ENCODE peak calls at places on chromosomes 7 and 10, in five cellular contexts. O is GM12878, Y is HL-60, H is breast epithelium, T is HCT116. C is an unnamed sample.

GRCh38 chr10:48708144-48708543 is 23.5 kb downstream of the WDFY4 start:
- DNase-seq in H (no peak), O (no peak), Y (no peak), T (no peak), C (no peak)

GRCh38 chr10:13390604-13391522 is 42.8 kb upstream of the SEPHS1 start:
- DNase-seq in T (no peak), H (no peak), O (no peak), Y (peak), C (no peak)

GRCh38 chr10:90138844-90139243 is 437.5 kb downstream of the KIF20B start:
- DNase-seq in H (no peak), O (no peak), T (no peak), Y (no peak), C (no peak)

GRCh38 chr10:112991888-112992491 is 41.9 kb downstream of the TCF7L2 start:
- DNase-seq in Y (no peak), H (peak), T (no peak), O (no peak), C (no peak)

GRCh38 chr10:10973310-10973709 is 44.4 kb upstream of the CELF2 start:
- DNase-seq in O (no peak), H (no peak), Y (no peak), T (no peak), C (no peak)

GRCh38 chr10:48439031-48439430 is 132.6 kb downstream of the MAPK8 start:
- DNase-seq in H (no peak), O (no peak), Y (no peak), T (no peak), C (no peak)

GRCh38 chr7:22653981-22654380 is 73.0 kb upstream of the IL6 start:
- DNase-seq in O (no peak), H (no peak), Y (no peak), T (no peak), C (peak)

GRCh38 chr7:68433462-68433861 is 1164.8 kb upstream of the AUTS2 start:
- DNase-seq in T (no peak), O (no peak), H (no peak), Y (no peak), C (no peak)

GRCh38 chr7:44162179-44162578 is 21.0 kb upstream of the MYL7 start:
- DNase-seq in Y (no peak), O (no peak), T (no peak), H (no peak), C (no peak)

GRCh38 chr10:69572159-69573055 is 815 bp downstream of the NEUROG3 start:
- DNase-seq in T (no peak), O (no peak), Y (no peak), H (no peak), C (no peak)

GRCh38 chr7:15755061-15755460 is 68.6 kb upstream of the MEOX2 start:
- DNase-seq in T (no peak), O (no peak), Y (no peak), H (no peak), C (no peak)

GRCh38 chr7:151366872-151367207 is 25.2 kb downstream of the NUB1 start:
- DNase-seq in T (no peak), H (no peak), O (no peak), Y (no peak), C (no peak)

DNA sequence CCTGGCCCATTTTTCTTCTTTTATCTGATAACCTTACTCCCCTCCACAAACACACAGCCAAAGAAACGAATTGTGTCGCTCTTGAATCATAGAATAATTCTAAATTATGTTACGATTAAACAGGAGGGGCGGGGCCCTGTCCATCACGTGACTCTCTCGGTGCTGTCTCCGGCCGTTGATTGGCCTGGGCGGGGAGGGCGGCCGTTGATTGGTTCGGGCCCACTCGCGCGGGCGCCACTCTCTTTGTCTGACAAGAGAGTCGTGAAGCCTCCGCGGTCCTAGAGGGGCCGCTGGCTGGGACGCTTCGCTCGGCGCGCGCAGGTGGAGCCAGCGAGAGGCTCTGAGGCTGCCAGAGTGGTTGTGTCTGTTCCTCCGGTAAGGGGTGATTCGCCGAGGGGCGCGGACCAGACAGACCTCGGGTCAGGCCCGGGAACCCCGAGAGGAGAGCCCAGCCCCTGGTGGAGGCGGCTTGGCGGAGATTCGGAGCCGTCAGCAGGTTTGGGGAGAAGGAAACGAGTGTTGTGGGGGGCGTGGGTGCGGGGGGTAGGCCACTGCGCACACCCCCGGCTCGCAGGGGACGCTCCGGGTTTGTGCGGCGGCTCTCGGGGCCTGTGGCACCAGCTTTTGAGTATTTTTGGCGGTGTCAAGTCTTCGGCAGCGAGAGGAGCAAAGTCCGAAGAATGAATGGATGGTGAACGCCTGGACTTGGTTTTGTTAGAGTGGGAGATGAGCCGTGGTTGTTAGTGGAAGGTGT is at the start of gene ZNF789:
- DNase-seq in T (peak), O (peak), Y (peak), H (peak), C (peak)
- TF ChIP-seq POLR2AphosphoS5 in T (peak), O (peak), Y (peak), H (peak), C (peak)

DNA sequence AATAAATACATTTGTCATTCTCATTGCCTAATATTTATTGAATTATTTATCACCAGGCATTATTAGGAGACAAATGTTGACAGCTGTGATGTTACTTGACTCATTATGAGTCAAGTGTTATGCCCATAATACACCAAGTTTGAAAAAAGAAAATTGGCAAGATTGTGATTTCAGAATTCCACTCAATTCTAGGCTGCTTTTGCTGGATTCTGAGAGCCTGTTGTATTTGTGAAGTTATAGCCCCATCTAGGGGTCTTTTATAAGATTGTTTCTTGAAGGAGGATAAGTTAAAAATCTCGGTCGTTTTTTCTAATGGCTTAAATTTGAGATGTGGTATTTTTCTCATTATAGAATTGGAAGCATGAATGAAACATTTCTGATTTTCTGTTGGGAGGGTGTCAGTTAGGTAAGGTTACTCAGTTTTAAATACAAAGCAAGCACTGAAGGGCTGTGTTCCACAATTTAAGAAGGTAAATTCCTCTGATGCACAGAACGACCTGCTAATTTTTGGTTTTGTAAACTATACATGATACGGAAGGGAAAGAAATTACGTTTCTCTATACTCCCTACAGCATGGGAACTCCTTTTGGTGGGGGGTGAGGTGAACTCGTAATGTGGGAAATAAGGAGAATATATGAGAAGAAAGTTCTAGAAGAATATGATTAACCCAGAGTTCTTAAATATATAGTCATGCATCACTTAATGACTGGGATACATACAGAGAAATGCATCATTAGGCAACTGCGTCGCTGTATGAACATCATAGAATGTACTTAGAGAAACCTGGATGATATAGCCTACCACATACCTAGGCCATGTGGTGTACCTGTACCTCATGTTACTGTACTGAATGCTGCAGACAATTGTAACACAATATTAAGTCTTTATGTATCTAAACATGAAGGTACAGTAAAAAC is 2.6 kb downstream of the STK31 start:
- DNase-seq in H (no peak), O (peak), T (peak), Y (no peak), C (no peak)
- TF ChIP-seq CTCF in H (no peak), O (peak), T (peak), Y (no peak), C (peak)

DNA sequence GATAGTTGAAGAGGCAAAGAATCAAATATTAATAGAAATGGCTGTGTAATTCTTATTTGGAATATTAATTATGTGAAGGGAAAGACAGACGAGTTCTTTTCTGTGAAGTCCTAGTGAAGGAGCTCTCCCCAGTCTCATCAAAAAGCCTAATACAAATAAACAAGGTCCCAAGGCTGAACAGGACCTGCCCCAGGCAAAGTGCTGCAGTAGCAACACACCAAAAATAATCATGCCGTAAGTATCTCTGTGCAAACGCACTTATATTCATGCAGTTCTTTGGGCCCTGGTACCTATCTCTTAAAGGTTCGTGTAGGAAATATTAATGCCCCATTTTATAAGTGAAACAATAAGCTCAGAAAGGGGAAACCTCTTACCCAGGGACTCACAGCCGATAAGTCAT is 12.2 kb upstream of the CHST15 start:
- DNase-seq in Y (no peak), H (no peak), O (no peak), T (no peak), C (no peak)
- TF ChIP-seq POLR2AphosphoS5 in Y (no peak), H (no peak), O (no peak), T (no peak), C (no peak)

GRCh38 chr7:122902751-122903495 is 16.7 kb upstream of the CADPS2 start:
- DNase-seq in O (no peak), T (no peak), H (no peak), Y (no peak), C (no peak)
- TF ChIP-seq CTCF in O (no peak), T (peak), H (no peak), Y (no peak), C (no peak)

GRCh38 chr10:132536964-132537712 is 449 bp upstream of the INPP5A start:
- DNase-seq in T (peak), O (peak), Y (peak), H (peak), C (no peak)
- TF ChIP-seq POLR2AphosphoS5 in T (peak), O (no peak), Y (no peak), H (no peak), C (peak)

DNA sequence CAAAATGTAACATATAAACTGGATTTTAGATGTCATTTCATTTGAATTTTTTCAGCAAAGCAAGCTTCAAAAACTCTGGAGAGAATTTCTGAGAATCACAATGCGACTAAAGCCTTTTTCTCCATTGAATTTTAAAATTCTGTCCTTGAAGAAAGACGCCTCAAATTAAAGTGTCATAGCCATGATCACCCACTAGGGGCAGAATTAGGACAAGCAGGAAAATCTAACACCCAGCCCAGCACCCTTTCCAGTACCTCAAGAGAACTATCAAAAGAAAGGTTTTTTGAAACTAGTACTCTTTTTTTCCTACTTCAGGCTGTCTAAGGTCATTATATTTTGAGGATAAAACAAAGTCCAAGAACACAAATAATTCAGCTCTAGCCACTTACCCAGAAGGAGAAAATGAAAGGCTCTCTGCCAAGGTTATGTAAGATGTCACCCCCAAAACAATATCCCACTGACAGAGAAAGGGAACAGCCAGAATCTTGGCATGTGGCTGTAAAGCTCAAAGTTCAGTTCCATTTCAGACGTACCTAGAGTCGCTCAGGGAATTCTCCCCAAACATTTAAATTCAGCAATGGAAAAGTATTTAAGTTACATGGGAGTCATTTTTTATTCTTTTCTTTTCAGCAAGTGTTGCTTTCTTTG is 299.4 kb downstream of the SNX13 start:
- DNase-seq in H (no peak), T (peak), O (no peak), Y (peak), C (no peak)
- TF ChIP-seq CTCF in H (peak), T (peak), O (peak), Y (peak), C (peak)

C was measured in vagina.